ENCODE peak calls at places on chromosomes 1 and 21, in seven cellular contexts. One of them, this sample, is unnamed.

GRCh38 chr21:44279621-44280260 is 5.9 kb upstream of the AIRE start:
- DNase-seq in K562: no peak
- DNase-seq in SK-N-SH: no peak
- DNase-seq in HepG2: no peak
- DNase-seq in HCT116: no peak
- DNase-seq in GM12878: no peak
- DNase-seq in H1: no peak
- DNase-seq in this sample: no peak

GRCh38 chr1:112869895-112870294 is 86.1 kb downstream of the SLC16A1 start:
- DNase-seq in GM12878: no peak
- DNase-seq in HCT116: no peak
- DNase-seq in H1: no peak
- DNase-seq in SK-N-SH: no peak
- DNase-seq in HepG2: no peak
- DNase-seq in K562: no peak
- DNase-seq in this sample: no peak

GRCh38 chr1:178932966-178933603 is 62.2 kb upstream of the ANGPTL1 start:
- DNase-seq in HCT116: no peak
- DNase-seq in K562: no peak
- DNase-seq in GM12878: no peak
- DNase-seq in HepG2: no peak
- DNase-seq in SK-N-SH: no peak
- DNase-seq in H1: no peak
- DNase-seq in this sample: no peak

GRCh38 chr1:209567788-209568187 is 15.7 kb upstream of the CAMK1G start:
- DNase-seq in GM12878: no peak
- DNase-seq in HCT116: no peak
- DNase-seq in H1: no peak
- DNase-seq in SK-N-SH: no peak
- DNase-seq in HepG2: no peak
- DNase-seq in K562: no peak
- DNase-seq in this sample: no peak

GRCh38 chr1:233909195-233909594 is 4.7 kb downstream of the SLC35F3 start:
- DNase-seq in HCT116: peak
- DNase-seq in H1: no peak
- DNase-seq in HepG2: peak
- DNase-seq in GM12878: no peak
- DNase-seq in SK-N-SH: no peak
- DNase-seq in K562: no peak
- DNase-seq in this sample: no peak

GRCh38 chr1:197399691-197400521 is 131.9 kb downstream of the CRB1 start:
- DNase-seq in HepG2: peak
- DNase-seq in HCT116: peak
- DNase-seq in H1: no peak
- DNase-seq in SK-N-SH: peak
- DNase-seq in GM12878: peak
- DNase-seq in K562: peak
- DNase-seq in this sample: peak

GRCh38 chr1:80657048-80657653 is 1143.6 kb upstream of the ADGRL2 start:
- DNase-seq in HepG2: peak
- DNase-seq in K562: no peak
- DNase-seq in SK-N-SH: peak
- DNase-seq in GM12878: no peak
- DNase-seq in H1: no peak
- DNase-seq in HCT116: no peak
- DNase-seq in this sample: no peak

GRCh38 chr1:238652346-238652968 is 733.9 kb upstream of the CHRM3 start:
- DNase-seq in HCT116: no peak
- DNase-seq in GM12878: no peak
- DNase-seq in H1: no peak
- DNase-seq in SK-N-SH: no peak
- DNase-seq in HepG2: no peak
- DNase-seq in K562: no peak
- DNase-seq in this sample: no peak

GRCh38 chr1:161001537-161001936 is 19.4 kb downstream of the F11R start:
- DNase-seq in HCT116: no peak
- DNase-seq in K562: no peak
- DNase-seq in HepG2: no peak
- DNase-seq in H1: no peak
- DNase-seq in GM12878: no peak
- DNase-seq in SK-N-SH: no peak
- DNase-seq in this sample: no peak

GRCh38 chr1:232136136-232136535 is 493.8 kb downstream of the SIPA1L2 start:
- DNase-seq in SK-N-SH: no peak
- DNase-seq in HepG2: no peak
- DNase-seq in K562: no peak
- DNase-seq in H1: no peak
- DNase-seq in HCT116: no peak
- DNase-seq in GM12878: no peak
- DNase-seq in this sample: no peak

GRCh38 chr21:43908167-43908566 is 43.1 kb downstream of the AGPAT3 start:
- DNase-seq in HepG2: no peak
- DNase-seq in SK-N-SH: no peak
- DNase-seq in HCT116: no peak
- DNase-seq in K562: no peak
- DNase-seq in H1: no peak
- DNase-seq in GM12878: no peak
- DNase-seq in this sample: no peak

GRCh38 chr1:204288061-204288588 is 71.6 kb downstream of the PLEKHA6 start:
- DNase-seq in HCT116: peak
- DNase-seq in GM12878: no peak
- DNase-seq in H1: no peak
- DNase-seq in HepG2: peak
- DNase-seq in SK-N-SH: peak
- DNase-seq in K562: no peak
- DNase-seq in this sample: peak

GRCh38 chr21:44907966-44908364 is 12.7 kb downstream of the ITGB2 start:
- DNase-seq in HCT116: no peak
- DNase-seq in GM12878: no peak
- DNase-seq in SK-N-SH: no peak
- DNase-seq in HepG2: no peak
- DNase-seq in K562: peak
- DNase-seq in H1: no peak
- DNase-seq in this sample: no peak

GRCh38 chr1:55547441-55547840 is 332.3 kb upstream of the USP24 start:
- DNase-seq in GM12878: no peak
- DNase-seq in SK-N-SH: no peak
- DNase-seq in HCT116: no peak
- DNase-seq in H1: no peak
- DNase-seq in K562: no peak
- DNase-seq in HepG2: no peak
- DNase-seq in this sample: no peak

GRCh38 chr1:205675247-205675646 is 5.1 kb downstream of the SLC45A3 start:
- DNase-seq in K562: no peak
- DNase-seq in H1: no peak
- DNase-seq in GM12878: no peak
- DNase-seq in HepG2: no peak
- DNase-seq in SK-N-SH: no peak
- DNase-seq in HCT116: no peak
- DNase-seq in this sample: no peak

GRCh38 chr1:44154665-44155064 is 13.2 kb upstream of the KLF18 start:
- DNase-seq in HCT116: peak
- DNase-seq in HepG2: peak
- DNase-seq in H1: no peak
- DNase-seq in K562: no peak
- DNase-seq in GM12878: no peak
- DNase-seq in SK-N-SH: no peak
- DNase-seq in this sample: no peak

GRCh38 chr1:30668026-30668425 is 55.4 kb downstream of the MATN1 start:
- DNase-seq in H1: no peak
- DNase-seq in K562: no peak
- DNase-seq in HCT116: no peak
- DNase-seq in HepG2: no peak
- DNase-seq in GM12878: no peak
- DNase-seq in SK-N-SH: no peak
- DNase-seq in this sample: no peak

GRCh38 chr1:23745515-23745914 is 2.2 kb downstream of the ELOA start:
- DNase-seq in H1: no peak
- DNase-seq in HepG2: peak
- DNase-seq in K562: peak
- DNase-seq in HCT116: peak
- DNase-seq in GM12878: no peak
- DNase-seq in SK-N-SH: peak
- DNase-seq in this sample: peak

GRCh38 chr1:246213502-246213901 is 293.6 kb downstream of the SMYD3 start:
- DNase-seq in HepG2: no peak
- DNase-seq in SK-N-SH: no peak
- DNase-seq in GM12878: no peak
- DNase-seq in K562: no peak
- DNase-seq in HCT116: no peak
- DNase-seq in H1: no peak
- DNase-seq in this sample: no peak

GRCh38 chr1:117130526-117130925 is 9.0 kb upstream of the TRIM45 start:
- DNase-seq in GM12878: no peak
- DNase-seq in H1: no peak
- DNase-seq in HepG2: no peak
- DNase-seq in SK-N-SH: no peak
- DNase-seq in HCT116: no peak
- DNase-seq in K562: no peak
- DNase-seq in this sample: no peak

GRCh38 chr1:178541829-178542553 is 29.1 kb downstream of the TEX35 start:
- DNase-seq in HCT116: no peak
- DNase-seq in GM12878: no peak
- DNase-seq in H1: no peak
- DNase-seq in SK-N-SH: peak
- DNase-seq in HepG2: peak
- DNase-seq in K562: peak
- DNase-seq in this sample: peak

GRCh38 chr1:215475719-215476525 is 91.2 kb upstream of the KCTD3 start:
- DNase-seq in SK-N-SH: no peak
- DNase-seq in GM12878: no peak
- DNase-seq in HepG2: no peak
- DNase-seq in K562: no peak
- DNase-seq in HCT116: no peak
- DNase-seq in H1: no peak
- DNase-seq in this sample: peak

GRCh38 chr1:42178249-42178648 is 13.7 kb upstream of the GUCA2A start:
- DNase-seq in H1: no peak
- DNase-seq in HCT116: no peak
- DNase-seq in HepG2: no peak
- DNase-seq in SK-N-SH: no peak
- DNase-seq in GM12878: no peak
- DNase-seq in K562: no peak
- DNase-seq in this sample: no peak

GRCh38 chr1:228860911-228861829 is 125.9 kb downstream of the RHOU start:
- DNase-seq in GM12878: peak
- DNase-seq in K562: no peak
- DNase-seq in HepG2: peak
- DNase-seq in SK-N-SH: no peak
- DNase-seq in H1: no peak
- DNase-seq in HCT116: peak
- DNase-seq in this sample: no peak

GRCh38 chr1:22105611-22106207 is 37.2 kb downstream of the WNT4 start:
- DNase-seq in HepG2: peak
- DNase-seq in H1: no peak
- DNase-seq in GM12878: no peak
- DNase-seq in SK-N-SH: peak
- DNase-seq in K562: peak
- DNase-seq in HCT116: peak
- DNase-seq in this sample: peak

GRCh38 chr1:207579436-207579799 is 65.5 kb upstream of the CR1L start:
- DNase-seq in K562: peak
- DNase-seq in HCT116: peak
- DNase-seq in GM12878: peak
- DNase-seq in HepG2: peak
- DNase-seq in SK-N-SH: peak
- DNase-seq in H1: peak
- DNase-seq in this sample: peak

GRCh38 chr1:192983349-192983980 is 75.7 kb downstream of the UCHL5 start:
- DNase-seq in K562: no peak
- DNase-seq in HepG2: no peak
- DNase-seq in GM12878: peak
- DNase-seq in H1: no peak
- DNase-seq in HCT116: no peak
- DNase-seq in SK-N-SH: no peak
- DNase-seq in this sample: no peak
- TF ChIP-seq JUND in K562: peak
- TF ChIP-seq JUND in HepG2: no peak
- TF ChIP-seq JUND in GM12878: no peak
- TF ChIP-seq JUND in H1: peak
- TF ChIP-seq JUND in HCT116: peak
- TF ChIP-seq JUND in SK-N-SH: no peak
- TF ChIP-seq JUND in this sample: no peak

DNA sequence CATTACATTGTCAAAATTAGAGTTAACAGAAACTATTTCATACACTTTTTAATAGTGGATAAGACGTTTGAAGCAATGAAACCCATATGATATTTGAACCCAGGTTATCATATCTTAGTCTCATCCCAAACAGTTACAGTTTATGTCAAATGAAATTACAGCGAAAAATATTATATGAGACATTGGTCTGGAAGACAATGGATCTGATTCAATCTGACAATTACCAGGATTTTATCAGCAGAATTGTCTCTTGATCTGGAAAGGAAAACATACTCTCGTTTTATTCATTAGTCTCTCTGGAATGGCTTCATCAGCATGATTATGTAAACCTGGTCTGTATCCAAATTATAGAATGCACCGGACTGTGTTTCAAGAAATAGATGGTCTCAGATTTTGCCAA is 818.6 kb downstream of the NCAM2 start:
- DNase-seq in HepG2: no peak
- DNase-seq in K562: no peak
- DNase-seq in GM12878: no peak
- DNase-seq in HCT116: no peak
- DNase-seq in H1: no peak
- DNase-seq in SK-N-SH: peak
- DNase-seq in this sample: no peak
- TF ChIP-seq JUND in HepG2: no peak
- TF ChIP-seq JUND in K562: no peak
- TF ChIP-seq JUND in GM12878: no peak
- TF ChIP-seq JUND in HCT116: no peak
- TF ChIP-seq JUND in H1: no peak
- TF ChIP-seq JUND in SK-N-SH: no peak
- TF ChIP-seq JUND in this sample: no peak

GRCh38 chr21:38925923-38926322 is 120.2 kb downstream of the ETS2 start:
- DNase-seq in HCT116: no peak
- DNase-seq in H1: no peak
- DNase-seq in K562: no peak
- DNase-seq in GM12878: no peak
- DNase-seq in HepG2: no peak
- DNase-seq in SK-N-SH: no peak
- DNase-seq in this sample: no peak
- TF ChIP-seq JUND in HCT116: no peak
- TF ChIP-seq JUND in H1: no peak
- TF ChIP-seq JUND in K562: no peak
- TF ChIP-seq JUND in GM12878: no peak
- TF ChIP-seq JUND in HepG2: no peak
- TF ChIP-seq JUND in SK-N-SH: peak
- TF ChIP-seq JUND in this sample: no peak

DNA sequence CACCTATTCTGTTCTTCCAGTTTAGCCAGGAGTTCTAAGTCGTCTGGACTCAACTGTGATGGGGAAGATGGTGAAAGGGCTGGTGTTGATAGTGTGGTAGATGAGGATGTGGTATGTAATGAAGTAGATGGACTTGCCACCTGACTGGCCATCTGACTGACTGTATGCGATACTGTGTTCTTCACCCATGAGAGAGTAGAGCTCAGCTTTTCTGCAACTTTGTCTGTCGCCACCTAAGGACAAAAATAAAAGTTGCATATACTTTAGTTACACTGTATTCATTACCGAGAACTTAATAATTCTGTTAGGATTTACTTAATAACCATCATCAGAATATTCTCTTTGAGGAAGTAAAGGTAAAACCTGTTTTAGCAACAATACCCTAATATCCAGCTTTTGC is 48.5 kb downstream of the EVI5 start:
- DNase-seq in HepG2: no peak
- DNase-seq in SK-N-SH: no peak
- DNase-seq in H1: no peak
- DNase-seq in GM12878: no peak
- DNase-seq in K562: no peak
- DNase-seq in HCT116: no peak
- DNase-seq in this sample: peak
- TF ChIP-seq JUND in HepG2: no peak
- TF ChIP-seq JUND in SK-N-SH: no peak
- TF ChIP-seq JUND in H1: no peak
- TF ChIP-seq JUND in GM12878: no peak
- TF ChIP-seq JUND in K562: no peak
- TF ChIP-seq JUND in HCT116: no peak
- TF ChIP-seq JUND in this sample: no peak

This sample was measured in T47D.